ENCODE peak calls at places on chromosome X, in five cellular contexts. One of them, this sample, is unnamed.

GRCh38 chrX:3651272-3651671 is 62.2 kb downstream of the PRKX start:
- DNase-seq in A549: no peak
- DNase-seq in PC-9: no peak
- DNase-seq in hepatocyte: peak
- DNase-seq in fibroblast of lung: peak
- DNase-seq in this sample: peak

GRCh38 chrX:149151805-149152757 is 353.0 kb downstream of the IDS start:
- DNase-seq in hepatocyte: no peak
- DNase-seq in A549: no peak
- DNase-seq in PC-9: no peak
- DNase-seq in fibroblast of lung: peak
- DNase-seq in this sample: no peak

GRCh38 chrX:74492720-74493201 is 71.5 kb downstream of the SLC16A2 start:
- DNase-seq in fibroblast of lung: no peak
- DNase-seq in hepatocyte: no peak
- DNase-seq in A549: no peak
- DNase-seq in PC-9: no peak
- DNase-seq in this sample: no peak

GRCh38 chrX:84907324-84907946 is 96.2 kb upstream of the APOOL start:
- DNase-seq in A549: no peak
- DNase-seq in hepatocyte: peak
- DNase-seq in fibroblast of lung: peak
- DNase-seq in PC-9: no peak
- DNase-seq in this sample: peak

GRCh38 chrX:132041016-132041415 is 17.9 kb downstream of the STK26 start:
- DNase-seq in fibroblast of lung: no peak
- DNase-seq in A549: no peak
- DNase-seq in hepatocyte: no peak
- DNase-seq in PC-9: no peak
- DNase-seq in this sample: peak

GRCh38 chrX:139200793-139201192 is 329.7 kb upstream of the F9 start:
- DNase-seq in hepatocyte: peak
- DNase-seq in A549: no peak
- DNase-seq in fibroblast of lung: peak
- DNase-seq in PC-9: no peak
- DNase-seq in this sample: no peak

GRCh38 chrX:13376857-13377441 is 57.1 kb upstream of the ATXN3L start:
- DNase-seq in A549: no peak
- DNase-seq in fibroblast of lung: peak
- DNase-seq in hepatocyte: peak
- DNase-seq in PC-9: no peak
- DNase-seq in this sample: no peak

GRCh38 chrX:77143907-77144306 is 303.3 kb upstream of the FGF16 start:
- DNase-seq in fibroblast of lung: no peak
- DNase-seq in PC-9: no peak
- DNase-seq in hepatocyte: no peak
- DNase-seq in A549: no peak
- DNase-seq in this sample: no peak

GRCh38 chrX:130083107-130083490 is 27.2 kb downstream of the ELF4 start:
- DNase-seq in PC-9: no peak
- DNase-seq in A549: no peak
- DNase-seq in fibroblast of lung: no peak
- DNase-seq in hepatocyte: no peak
- DNase-seq in this sample: no peak

GRCh38 chrX:12919051-12919450 is 12.6 kb downstream of the TLR8 start:
- DNase-seq in A549: no peak
- DNase-seq in PC-9: no peak
- DNase-seq in fibroblast of lung: no peak
- DNase-seq in hepatocyte: no peak
- DNase-seq in this sample: no peak

GRCh38 chrX:45750639-45751038 is 550.0 kb upstream of the DIPK2B start:
- DNase-seq in A549: no peak
- DNase-seq in fibroblast of lung: no peak
- DNase-seq in hepatocyte: no peak
- DNase-seq in PC-9: no peak
- DNase-seq in this sample: no peak

GRCh38 chrX:68829594-68830485 is 1.0 kb downstream of the EFNB1 start:
- DNase-seq in hepatocyte: peak
- DNase-seq in PC-9: no peak
- DNase-seq in A549: peak
- DNase-seq in fibroblast of lung: no peak
- DNase-seq in this sample: peak

GRCh38 chrX:143634701-143635442 is 1.0 kb downstream of the SLITRK4 start:
- DNase-seq in A549: no peak
- DNase-seq in PC-9: no peak
- DNase-seq in fibroblast of lung: no peak
- DNase-seq in hepatocyte: peak
- DNase-seq in this sample: no peak

GRCh38 chrX:140141444-140142029 is 176.2 kb upstream of the CXorf66 start:
- DNase-seq in fibroblast of lung: peak
- DNase-seq in A549: peak
- DNase-seq in PC-9: no peak
- DNase-seq in hepatocyte: peak
- DNase-seq in this sample: peak

GRCh38 chrX:13401724-13402123 is 81.9 kb upstream of the ATXN3L start:
- DNase-seq in fibroblast of lung: no peak
- DNase-seq in hepatocyte: no peak
- DNase-seq in PC-9: no peak
- DNase-seq in A549: no peak
- DNase-seq in this sample: no peak

GRCh38 chrX:30488092-30488491 is 89.5 kb downstream of the TASL start:
- DNase-seq in PC-9: no peak
- DNase-seq in hepatocyte: peak
- DNase-seq in fibroblast of lung: peak
- DNase-seq in A549: peak
- DNase-seq in this sample: no peak

GRCh38 chrX:21975827-21976226 is 35.3 kb downstream of the SMS start:
- DNase-seq in fibroblast of lung: peak
- DNase-seq in A549: no peak
- DNase-seq in PC-9: no peak
- DNase-seq in hepatocyte: peak
- DNase-seq in this sample: peak

GRCh38 chrX:71326394-71326793 is 24.8 kb downstream of the ITGB1BP2 start:
- DNase-seq in hepatocyte: no peak
- DNase-seq in A549: no peak
- DNase-seq in PC-9: no peak
- DNase-seq in fibroblast of lung: no peak
- DNase-seq in this sample: no peak

GRCh38 chrX:37943554-37943953 is 62.8 kb upstream of the SYTL5 start:
- DNase-seq in fibroblast of lung: no peak
- DNase-seq in hepatocyte: no peak
- DNase-seq in A549: no peak
- DNase-seq in PC-9: no peak
- DNase-seq in this sample: no peak

GRCh38 chrX:150504399-150505186 is 63.8 kb upstream of the MTM1 start:
- DNase-seq in hepatocyte: no peak
- DNase-seq in A549: no peak
- DNase-seq in fibroblast of lung: no peak
- DNase-seq in PC-9: no peak
- DNase-seq in this sample: peak

GRCh38 chrX:136209016-136209738 is 42.0 kb downstream of the MAP7D3 start:
- DNase-seq in fibroblast of lung: peak
- DNase-seq in PC-9: no peak
- DNase-seq in hepatocyte: peak
- DNase-seq in A549: peak
- DNase-seq in this sample: peak

GRCh38 chrX:71955530-71956120 is 45.0 kb downstream of the NHSL2 start:
- DNase-seq in PC-9: no peak
- DNase-seq in fibroblast of lung: no peak
- DNase-seq in A549: no peak
- DNase-seq in hepatocyte: no peak
- DNase-seq in this sample: no peak

GRCh38 chrX:38807873-38808272 is 6.6 kb downstream of the MID1IP1 start:
- DNase-seq in hepatocyte: no peak
- DNase-seq in PC-9: no peak
- DNase-seq in A549: no peak
- DNase-seq in fibroblast of lung: no peak
- DNase-seq in this sample: no peak

GRCh38 chrX:74535211-74535621 is 79.2 kb downstream of the RLIM start:
- DNase-seq in PC-9: peak
- DNase-seq in A549: no peak
- DNase-seq in hepatocyte: peak
- DNase-seq in fibroblast of lung: peak
- DNase-seq in this sample: no peak

GRCh38 chrX:6024204-6024603 is 204.5 kb downstream of the NLGN4X start:
- DNase-seq in A549: no peak
- DNase-seq in hepatocyte: no peak
- DNase-seq in PC-9: peak
- DNase-seq in fibroblast of lung: no peak
- DNase-seq in this sample: no peak

GRCh38 chrX:69153060-69153730 is 12.1 kb downstream of the PJA1 start:
- DNase-seq in fibroblast of lung: peak
- DNase-seq in A549: no peak
- DNase-seq in hepatocyte: peak
- DNase-seq in PC-9: peak
- DNase-seq in this sample: no peak

GRCh38 chrX:98191003-98191402 is 1307.3 kb downstream of the RPA4 start:
- DNase-seq in PC-9: no peak
- DNase-seq in fibroblast of lung: no peak
- DNase-seq in A549: no peak
- DNase-seq in hepatocyte: no peak
- DNase-seq in this sample: no peak

GRCh38 chrX:107154787-107155620 is 36.4 kb upstream of the RBM41 start:
- DNase-seq in fibroblast of lung: peak
- DNase-seq in hepatocyte: peak
- DNase-seq in PC-9: peak
- DNase-seq in A549: peak
- DNase-seq in this sample: no peak

GRCh38 chrX:155068165-155068564 is 2.8 kb downstream of the CMC4 start:
- DNase-seq in A549: peak
- DNase-seq in PC-9: peak
- DNase-seq in fibroblast of lung: peak
- DNase-seq in hepatocyte: no peak
- DNase-seq in this sample: peak

GRCh38 chrX:102765794-102766193 is 45.3 kb downstream of the GPRASP3 start:
- DNase-seq in hepatocyte: peak
- DNase-seq in fibroblast of lung: peak
- DNase-seq in A549: no peak
- DNase-seq in PC-9: no peak
- DNase-seq in this sample: peak

GRCh38 chrX:129706395-129707072 is 32.2 kb upstream of the XPNPEP2 start:
- DNase-seq in fibroblast of lung: peak
- DNase-seq in A549: no peak
- DNase-seq in PC-9: no peak
- DNase-seq in hepatocyte: no peak
- DNase-seq in this sample: no peak

GRCh38 chrX:110226931-110227330 is 91.0 kb downstream of the AMMECR1 start:
- DNase-seq in fibroblast of lung: no peak
- DNase-seq in PC-9: no peak
- DNase-seq in A549: no peak
- DNase-seq in hepatocyte: no peak
- DNase-seq in this sample: peak

GRCh38 chrX:65821721-65822496 is 154.5 kb downstream of the MSN start:
- DNase-seq in hepatocyte: no peak
- DNase-seq in fibroblast of lung: no peak
- DNase-seq in A549: no peak
- DNase-seq in PC-9: no peak
- DNase-seq in this sample: no peak

GRCh38 chrX:13254076-13254785 is 65.6 kb downstream of the ATXN3L start:
- DNase-seq in fibroblast of lung: peak
- DNase-seq in A549: no peak
- DNase-seq in PC-9: no peak
- DNase-seq in hepatocyte: peak
- DNase-seq in this sample: peak

GRCh38 chrX:132257116-132257515 is 37.9 kb upstream of the RAP2C start:
- DNase-seq in fibroblast of lung: peak
- DNase-seq in PC-9: no peak
- DNase-seq in hepatocyte: no peak
- DNase-seq in A549: no peak
- DNase-seq in this sample: no peak

GRCh38 chrX:153929576-153929975 is 3.5 kb upstream of the ARHGAP4 start:
- DNase-seq in hepatocyte: no peak
- DNase-seq in A549: no peak
- DNase-seq in PC-9: no peak
- DNase-seq in fibroblast of lung: no peak
- DNase-seq in this sample: no peak
- H3K27ac ChIP-seq in hepatocyte: no peak
- H3K27ac ChIP-seq in A549: no peak
- H3K27ac ChIP-seq in PC-9: no peak
- H3K27ac ChIP-seq in fibroblast of lung: no peak
- H3K27ac ChIP-seq in this sample: peak

GRCh38 chrX:23766650-23767551 is 16.1 kb upstream of the SAT1 start:
- DNase-seq in fibroblast of lung: no peak
- DNase-seq in A549: no peak
- DNase-seq in hepatocyte: no peak
- DNase-seq in PC-9: no peak
- DNase-seq in this sample: no peak
- H3K4me2 ChIP-seq in fibroblast of lung: no peak
- H3K4me2 ChIP-seq in A549: no peak
- H3K4me2 ChIP-seq in hepatocyte: no peak
- H3K4me2 ChIP-seq in PC-9: no peak
- H3K4me2 ChIP-seq in this sample: no peak

GRCh38 chrX:104315555-104315954 is 60.8 kb upstream of the ESX1 start:
- DNase-seq in fibroblast of lung: peak
- DNase-seq in PC-9: peak
- DNase-seq in A549: no peak
- DNase-seq in hepatocyte: no peak
- DNase-seq in this sample: peak

GRCh38 chrX:104324461-104324860 is 69.7 kb upstream of the ESX1 start:
- DNase-seq in fibroblast of lung: no peak
- DNase-seq in A549: no peak
- DNase-seq in PC-9: no peak
- DNase-seq in hepatocyte: no peak
- DNase-seq in this sample: peak

GRCh38 chrX:104319346-104319745 is 64.6 kb upstream of the ESX1 start:
- DNase-seq in PC-9: peak
- DNase-seq in hepatocyte: no peak
- DNase-seq in A549: no peak
- DNase-seq in fibroblast of lung: no peak
- DNase-seq in this sample: no peak

GRCh38 chrX:104316739-104317138 is 62.0 kb upstream of the ESX1 start:
- DNase-seq in fibroblast of lung: no peak
- DNase-seq in hepatocyte: no peak
- DNase-seq in A549: no peak
- DNase-seq in PC-9: no peak
- DNase-seq in this sample: no peak

GRCh38 chrX:104318330-104319009 is 63.7 kb upstream of the ESX1 start:
- DNase-seq in hepatocyte: peak
- DNase-seq in fibroblast of lung: peak
- DNase-seq in PC-9: peak
- DNase-seq in A549: peak
- DNase-seq in this sample: peak
- H3K27ac ChIP-seq in hepatocyte: no peak
- H3K27ac ChIP-seq in fibroblast of lung: no peak
- H3K27ac ChIP-seq in PC-9: peak
- H3K27ac ChIP-seq in A549: peak
- H3K27ac ChIP-seq in this sample: peak

GRCh38 chrX:9529223-9529622 is 64.4 kb downstream of the TBL1X start:
- DNase-seq in fibroblast of lung: no peak
- DNase-seq in A549: no peak
- DNase-seq in hepatocyte: no peak
- DNase-seq in PC-9: no peak
- DNase-seq in this sample: no peak
- H3K4me2 ChIP-seq in fibroblast of lung: no peak
- H3K4me2 ChIP-seq in A549: no peak
- H3K4me2 ChIP-seq in hepatocyte: no peak
- H3K4me2 ChIP-seq in PC-9: no peak
- H3K4me2 ChIP-seq in this sample: no peak

GRCh38 chrX:20312018-20312417 is 45.3 kb upstream of the RPS6KA3 start:
- DNase-seq in hepatocyte: no peak
- DNase-seq in PC-9: no peak
- DNase-seq in A549: no peak
- DNase-seq in fibroblast of lung: no peak
- DNase-seq in this sample: no peak
- H3K27ac ChIP-seq in hepatocyte: no peak
- H3K27ac ChIP-seq in PC-9: no peak
- H3K27ac ChIP-seq in A549: no peak
- H3K27ac ChIP-seq in fibroblast of lung: no peak
- H3K27ac ChIP-seq in this sample: no peak

This sample was measured in endothelial cell of umbilical vein.